ENCODE peak calls at places on chromosome 18, in four cellular contexts. One of them, this sample, is unnamed.

GRCh38 chr18:61743775-61744531 is 148.9 kb downstream of the RNF152 start:
- DNase-seq in lower leg skin: no peak
- DNase-seq in fibroblast of mammary gland: peak
- DNase-seq in stomach: no peak
- DNase-seq in this sample: no peak

GRCh38 chr18:77983270-77983669 is 733.6 kb downstream of the GALR1 start:
- DNase-seq in fibroblast of mammary gland: no peak
- DNase-seq in stomach: no peak
- DNase-seq in lower leg skin: no peak
- DNase-seq in this sample: no peak

GRCh38 chr18:45245036-45245638 is 370.1 kb upstream of the SLC14A2 start:
- DNase-seq in fibroblast of mammary gland: no peak
- DNase-seq in stomach: no peak
- DNase-seq in lower leg skin: no peak
- DNase-seq in this sample: peak

GRCh38 chr18:46158498-46158897 is 54.3 kb downstream of the HAUS1 start:
- DNase-seq in fibroblast of mammary gland: no peak
- DNase-seq in stomach: no peak
- DNase-seq in lower leg skin: no peak
- DNase-seq in this sample: no peak

GRCh38 chr18:61738042-61738441 is 154.8 kb downstream of the RNF152 start:
- DNase-seq in lower leg skin: no peak
- DNase-seq in fibroblast of mammary gland: peak
- DNase-seq in stomach: no peak
- DNase-seq in this sample: no peak

GRCh38 chr18:2979871-2980606 is 32.9 kb downstream of the LPIN2 start:
- DNase-seq in stomach: no peak
- DNase-seq in lower leg skin: no peak
- DNase-seq in fibroblast of mammary gland: peak
- DNase-seq in this sample: no peak

GRCh38 chr18:23629444-23629946 is 33.2 kb downstream of the ANKRD29 start:
- DNase-seq in lower leg skin: no peak
- DNase-seq in fibroblast of mammary gland: no peak
- DNase-seq in stomach: peak
- DNase-seq in this sample: no peak

GRCh38 chr18:79882522-79883241 is 68.8 kb downstream of the SLC66A2 start:
- DNase-seq in stomach: no peak
- DNase-seq in fibroblast of mammary gland: no peak
- DNase-seq in lower leg skin: peak
- DNase-seq in this sample: no peak

GRCh38 chr18:46660955-46661749 is 4.1 kb upstream of the LOXHD1 start:
- DNase-seq in stomach: no peak
- DNase-seq in fibroblast of mammary gland: peak
- DNase-seq in lower leg skin: no peak
- DNase-seq in this sample: peak

GRCh38 chr18:63676526-63676925 is 14.8 kb upstream of the SERPINB3 start:
- DNase-seq in fibroblast of mammary gland: peak
- DNase-seq in stomach: peak
- DNase-seq in lower leg skin: no peak
- DNase-seq in this sample: no peak

DNA sequence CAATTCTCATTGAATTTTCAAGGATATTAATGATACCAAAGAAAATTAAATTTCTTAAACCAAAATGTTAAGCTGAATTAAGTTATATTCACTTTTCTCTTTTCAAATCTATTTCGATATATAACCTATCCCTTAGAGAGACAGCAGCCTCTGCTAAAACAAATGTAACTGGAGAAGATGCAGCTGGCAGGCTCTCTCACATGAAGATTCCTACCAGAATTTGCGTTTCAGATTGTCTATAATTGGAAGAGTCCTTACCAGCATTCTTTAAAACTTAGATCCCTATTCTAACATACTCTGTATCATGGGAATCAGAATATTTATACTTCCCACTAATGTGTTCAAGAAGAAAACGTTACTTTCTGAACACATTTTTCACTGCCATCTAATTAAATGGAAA is 1.6 kb downstream of the PTPN2 start:
- DNase-seq in lower leg skin: no peak
- DNase-seq in stomach: no peak
- DNase-seq in fibroblast of mammary gland: peak
- DNase-seq in this sample: no peak
- H3K4me3 ChIP-seq in lower leg skin: no peak
- H3K4me3 ChIP-seq in stomach: peak
- H3K4me3 ChIP-seq in fibroblast of mammary gland: peak
- H3K4me3 ChIP-seq in this sample: peak

GRCh38 chr18:51151568-51152511 is 45.6 kb downstream of the MEX3C start:
- DNase-seq in stomach: peak
- DNase-seq in lower leg skin: peak
- DNase-seq in fibroblast of mammary gland: no peak
- DNase-seq in this sample: no peak
- H3K4me3 ChIP-seq in stomach: no peak
- H3K4me3 ChIP-seq in lower leg skin: no peak
- H3K4me3 ChIP-seq in fibroblast of mammary gland: no peak
- H3K4me3 ChIP-seq in this sample: no peak

GRCh38 chr18:21682276-21683051 is 22.1 kb downstream of the ABHD3 start:
- DNase-seq in fibroblast of mammary gland: peak
- DNase-seq in stomach: no peak
- DNase-seq in lower leg skin: no peak
- DNase-seq in this sample: no peak
- H3K4me3 ChIP-seq in fibroblast of mammary gland: peak
- H3K4me3 ChIP-seq in stomach: peak
- H3K4me3 ChIP-seq in lower leg skin: no peak
- H3K4me3 ChIP-seq in this sample: no peak

DNA sequence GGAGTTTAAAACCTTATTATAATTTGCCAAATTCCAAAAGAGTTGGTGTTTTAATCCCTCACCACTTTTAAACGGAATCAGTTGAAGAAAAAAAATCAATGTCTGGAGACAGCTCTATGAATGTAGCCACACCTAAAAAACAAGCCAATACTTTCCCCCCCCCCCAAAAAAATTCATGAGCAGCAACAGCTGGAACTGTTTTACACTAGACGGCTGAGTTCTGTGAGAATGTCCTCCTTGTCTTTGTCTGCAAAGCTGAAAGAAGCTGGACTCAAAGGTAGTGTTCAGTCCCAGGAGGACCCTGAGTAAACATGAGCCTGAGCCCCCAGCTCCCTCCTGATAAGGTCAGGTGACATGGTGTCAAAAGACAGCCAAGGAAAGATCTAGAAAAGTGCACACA is 68.2 kb downstream of the ZNF521 start:
- DNase-seq in stomach: no peak
- DNase-seq in lower leg skin: no peak
- DNase-seq in fibroblast of mammary gland: no peak
- DNase-seq in this sample: peak
- H3K4me3 ChIP-seq in stomach: no peak
- H3K4me3 ChIP-seq in lower leg skin: no peak
- H3K4me3 ChIP-seq in fibroblast of mammary gland: no peak
- H3K4me3 ChIP-seq in this sample: no peak

DNA sequence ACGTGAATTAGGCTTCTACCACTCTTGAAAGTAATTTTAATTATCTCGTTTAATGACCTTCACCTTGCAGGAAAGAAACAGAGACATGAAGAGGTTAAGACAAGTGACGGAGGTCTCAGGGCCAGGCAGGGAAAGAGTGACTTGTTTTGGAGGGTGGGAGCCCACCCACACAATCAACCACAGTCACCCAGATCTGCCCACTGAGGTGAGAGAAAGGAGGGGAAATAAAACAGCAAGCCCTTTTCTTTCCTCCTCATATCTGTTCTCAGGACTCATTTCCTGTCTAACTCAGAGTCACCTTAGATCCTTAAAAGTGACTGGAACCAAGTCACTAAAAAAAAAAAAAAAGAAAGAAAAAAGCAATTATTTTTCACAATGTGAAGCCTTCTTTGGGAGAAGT is 26.8 kb downstream of the ATP8B1 start:
- DNase-seq in lower leg skin: no peak
- DNase-seq in stomach: no peak
- DNase-seq in fibroblast of mammary gland: no peak
- DNase-seq in this sample: no peak
- H3K4me3 ChIP-seq in lower leg skin: no peak
- H3K4me3 ChIP-seq in stomach: no peak
- H3K4me3 ChIP-seq in fibroblast of mammary gland: no peak
- H3K4me3 ChIP-seq in this sample: no peak

GRCh38 chr18:41731887-41732286 is 223.1 kb upstream of the PIK3C3 start:
- DNase-seq in stomach: no peak
- DNase-seq in lower leg skin: no peak
- DNase-seq in fibroblast of mammary gland: no peak
- DNase-seq in this sample: no peak
- H3K4me3 ChIP-seq in stomach: no peak
- H3K4me3 ChIP-seq in lower leg skin: no peak
- H3K4me3 ChIP-seq in fibroblast of mammary gland: no peak
- H3K4me3 ChIP-seq in this sample: no peak